ENCODE peak calls at places on chromosomes 16 and 17, in ten cellular contexts. One of them, this sample, is unnamed.

GRCh38 chr16:68074850-68075249 is 10.3 kb upstream of the NFATC3 start:
- DNase-seq in foreskin fibroblast: no peak
- DNase-seq in C1 segment of cervical spinal cord: no peak
- DNase-seq in activated CD8-positive, alpha-beta memory T cell treated with anti-CD3 and anti-CD28 coated beads for 48 hours: no peak
- DNase-seq in stomach: peak; percentile 53
- DNase-seq in hypothalamus: no peak
- DNase-seq in Peyer's patch: peak; percentile 96
- DNase-seq in non-pigmented ciliary epithelial cell: no peak
- DNase-seq in NCI-H748 treated with DMSO at 0.1 percent for 48 hours: no peak
- DNase-seq in NCI-H345: no peak
- DNase-seq in this sample: peak; percentile 89

GRCh38 chr17:29836643-29837042 is 93.4 kb downstream of the SSH2 start:
- DNase-seq in foreskin fibroblast: peak; percentile 41
- DNase-seq in C1 segment of cervical spinal cord: no peak
- DNase-seq in activated CD8-positive, alpha-beta memory T cell treated with anti-CD3 and anti-CD28 coated beads for 48 hours: no peak
- DNase-seq in stomach: no peak
- DNase-seq in hypothalamus: no peak
- DNase-seq in Peyer's patch: no peak
- DNase-seq in non-pigmented ciliary epithelial cell: no peak
- DNase-seq in NCI-H748 treated with DMSO at 0.1 percent for 48 hours: no peak
- DNase-seq in NCI-H345: no peak
- DNase-seq in this sample: no peak

GRCh38 chr16:85209526-85210121 is 97.4 kb upstream of the CIBAR2 start:
- DNase-seq in foreskin fibroblast: no peak
- DNase-seq in C1 segment of cervical spinal cord: no peak
- DNase-seq in activated CD8-positive, alpha-beta memory T cell treated with anti-CD3 and anti-CD28 coated beads for 48 hours: no peak
- DNase-seq in stomach: no peak
- DNase-seq in hypothalamus: no peak
- DNase-seq in Peyer's patch: no peak
- DNase-seq in non-pigmented ciliary epithelial cell: no peak
- DNase-seq in NCI-H748 treated with DMSO at 0.1 percent for 48 hours: no peak
- DNase-seq in NCI-H345: no peak
- DNase-seq in this sample: no peak

GRCh38 chr16:67164599-67165061 is at the start of gene HSF4:
- DNase-seq in foreskin fibroblast: peak; percentile 40
- DNase-seq in C1 segment of cervical spinal cord: no peak
- DNase-seq in activated CD8-positive, alpha-beta memory T cell treated with anti-CD3 and anti-CD28 coated beads for 48 hours: no peak
- DNase-seq in stomach: peak; percentile 79
- DNase-seq in hypothalamus: peak; percentile 47
- DNase-seq in Peyer's patch: peak; percentile 80
- DNase-seq in non-pigmented ciliary epithelial cell: no peak
- DNase-seq in NCI-H748 treated with DMSO at 0.1 percent for 48 hours: no peak
- DNase-seq in NCI-H345: no peak
- DNase-seq in this sample: no peak

GRCh38 chr16:4556112-4556511 is at the start of gene C16orf96:
- DNase-seq in foreskin fibroblast: no peak
- DNase-seq in C1 segment of cervical spinal cord: no peak
- DNase-seq in activated CD8-positive, alpha-beta memory T cell treated with anti-CD3 and anti-CD28 coated beads for 48 hours: no peak
- DNase-seq in stomach: no peak
- DNase-seq in hypothalamus: no peak
- DNase-seq in Peyer's patch: no peak
- DNase-seq in non-pigmented ciliary epithelial cell: no peak
- DNase-seq in NCI-H748 treated with DMSO at 0.1 percent for 48 hours: no peak
- DNase-seq in NCI-H345: no peak
- DNase-seq in this sample: no peak

GRCh38 chr16:9797306-9797705 is 384.9 kb downstream of the GRIN2A start:
- DNase-seq in foreskin fibroblast: peak; percentile 50
- DNase-seq in C1 segment of cervical spinal cord: no peak
- DNase-seq in activated CD8-positive, alpha-beta memory T cell treated with anti-CD3 and anti-CD28 coated beads for 48 hours: no peak
- DNase-seq in stomach: no peak
- DNase-seq in hypothalamus: no peak
- DNase-seq in Peyer's patch: no peak
- DNase-seq in non-pigmented ciliary epithelial cell: peak; percentile 46
- DNase-seq in NCI-H748 treated with DMSO at 0.1 percent for 48 hours: no peak
- DNase-seq in NCI-H345: no peak
- DNase-seq in this sample: peak; percentile 24

GRCh38 chr16:54633943-54634362 is 296.7 kb upstream of the IRX5 start:
- DNase-seq in foreskin fibroblast: no peak
- DNase-seq in C1 segment of cervical spinal cord: no peak
- DNase-seq in activated CD8-positive, alpha-beta memory T cell treated with anti-CD3 and anti-CD28 coated beads for 48 hours: no peak
- DNase-seq in stomach: peak; percentile 47
- DNase-seq in hypothalamus: no peak
- DNase-seq in Peyer's patch: no peak
- DNase-seq in non-pigmented ciliary epithelial cell: no peak
- DNase-seq in NCI-H748 treated with DMSO at 0.1 percent for 48 hours: no peak
- DNase-seq in NCI-H345: no peak
- DNase-seq in this sample: peak; percentile 63

GRCh38 chr17:75707096-75707720 is 14.1 kb upstream of the ITGB4 start:
- DNase-seq in foreskin fibroblast: no peak
- DNase-seq in C1 segment of cervical spinal cord: no peak
- DNase-seq in activated CD8-positive, alpha-beta memory T cell treated with anti-CD3 and anti-CD28 coated beads for 48 hours: no peak
- DNase-seq in stomach: peak; percentile 73
- DNase-seq in hypothalamus: no peak
- DNase-seq in Peyer's patch: no peak
- DNase-seq in non-pigmented ciliary epithelial cell: no peak
- DNase-seq in NCI-H748 treated with DMSO at 0.1 percent for 48 hours: no peak
- DNase-seq in NCI-H345: no peak
- DNase-seq in this sample: no peak

GRCh38 chr17:55764610-55765009 is 13.8 kb downstream of the PCTP start:
- DNase-seq in foreskin fibroblast: no peak
- DNase-seq in C1 segment of cervical spinal cord: no peak
- DNase-seq in activated CD8-positive, alpha-beta memory T cell treated with anti-CD3 and anti-CD28 coated beads for 48 hours: no peak
- DNase-seq in stomach: no peak
- DNase-seq in hypothalamus: no peak
- DNase-seq in Peyer's patch: no peak
- DNase-seq in non-pigmented ciliary epithelial cell: no peak
- DNase-seq in NCI-H748 treated with DMSO at 0.1 percent for 48 hours: no peak
- DNase-seq in NCI-H345: no peak
- DNase-seq in this sample: no peak

GRCh38 chr17:237406-237955 is 56.0 kb upstream of the DOC2B start:
- DNase-seq in foreskin fibroblast: no peak
- DNase-seq in C1 segment of cervical spinal cord: no peak
- DNase-seq in activated CD8-positive, alpha-beta memory T cell treated with anti-CD3 and anti-CD28 coated beads for 48 hours: no peak
- DNase-seq in stomach: no peak
- DNase-seq in hypothalamus: no peak
- DNase-seq in Peyer's patch: no peak
- DNase-seq in non-pigmented ciliary epithelial cell: no peak
- DNase-seq in NCI-H748 treated with DMSO at 0.1 percent for 48 hours: no peak
- DNase-seq in NCI-H345: no peak
- DNase-seq in this sample: no peak

GRCh38 chr17:77445030-77445907 is 304.5 kb downstream of the SEC14L1 start:
- DNase-seq in foreskin fibroblast: peak; percentile 50
- DNase-seq in C1 segment of cervical spinal cord: peak; percentile 12
- DNase-seq in activated CD8-positive, alpha-beta memory T cell treated with anti-CD3 and anti-CD28 coated beads for 48 hours: peak; percentile 64
- DNase-seq in stomach: peak; percentile 57
- DNase-seq in hypothalamus: no peak
- DNase-seq in Peyer's patch: peak; percentile 95
- DNase-seq in non-pigmented ciliary epithelial cell: no peak
- DNase-seq in NCI-H748 treated with DMSO at 0.1 percent for 48 hours: no peak
- DNase-seq in NCI-H345: no peak
- DNase-seq in this sample: peak; percentile 85

GRCh38 chr17:4920351-4921048 is 11.6 kb upstream of the GP1BA start:
- DNase-seq in foreskin fibroblast: no peak
- DNase-seq in C1 segment of cervical spinal cord: no peak
- DNase-seq in activated CD8-positive, alpha-beta memory T cell treated with anti-CD3 and anti-CD28 coated beads for 48 hours: no peak
- DNase-seq in stomach: no peak
- DNase-seq in hypothalamus: no peak
- DNase-seq in Peyer's patch: no peak
- DNase-seq in non-pigmented ciliary epithelial cell: no peak
- DNase-seq in NCI-H748 treated with DMSO at 0.1 percent for 48 hours: no peak
- DNase-seq in NCI-H345: no peak
- DNase-seq in this sample: no peak

GRCh38 chr16:57611184-57611583 is 17.2 kb upstream of the ADGRG1 start:
- DNase-seq in foreskin fibroblast: peak; percentile 36
- DNase-seq in C1 segment of cervical spinal cord: no peak
- DNase-seq in activated CD8-positive, alpha-beta memory T cell treated with anti-CD3 and anti-CD28 coated beads for 48 hours: no peak
- DNase-seq in stomach: no peak
- DNase-seq in hypothalamus: no peak
- DNase-seq in Peyer's patch: no peak
- DNase-seq in non-pigmented ciliary epithelial cell: no peak
- DNase-seq in NCI-H748 treated with DMSO at 0.1 percent for 48 hours: no peak
- DNase-seq in NCI-H345: no peak
- DNase-seq in this sample: no peak

GRCh38 chr16:626787-627457 is 3.9 kb upstream of the WFIKKN1 start:
- DNase-seq in foreskin fibroblast: peak; percentile 94
- DNase-seq in C1 segment of cervical spinal cord: no peak
- DNase-seq in activated CD8-positive, alpha-beta memory T cell treated with anti-CD3 and anti-CD28 coated beads for 48 hours: no peak
- DNase-seq in stomach: no peak
- DNase-seq in hypothalamus: no peak
- DNase-seq in Peyer's patch: no peak
- DNase-seq in non-pigmented ciliary epithelial cell: peak; percentile 86
- DNase-seq in NCI-H748 treated with DMSO at 0.1 percent for 48 hours: no peak
- DNase-seq in NCI-H345: no peak
- DNase-seq in this sample: peak; percentile 97